ENCODE peak calls at places on chromosome 19, in five cellular contexts. L, D, M, G and E are unnamed samples.

GRCh38 chr19:3670796-3671679 is 29.2 kb downstream of the PIP5K1C start:
- DNase-seq in G (peak), L (no peak), M (no peak), D (no peak), E (no peak)

GRCh38 chr19:18847516-18848463 is 16.0 kb downstream of the UPF1 start:
- DNase-seq in L (no peak), G (peak), M (no peak), D (no peak), E (no peak)

GRCh38 chr19:15378529-15379082 is 981 bp downstream of the AKAP8 start:
- DNase-seq in M (no peak), L (no peak), D (peak), G (no peak), E (peak)

GRCh38 chr19:57026476-57026875 is 93.3 kb upstream of the USP29 start:
- DNase-seq in G (no peak), D (no peak), L (no peak), M (no peak), E (no peak)

GRCh38 chr19:33906578-33907335 is 110.1 kb downstream of the KCTD15 start:
- DNase-seq in D (no peak), L (no peak), G (no peak), M (no peak), E (no peak)

GRCh38 chr19:43532571-43532961 is 422 bp upstream of the ZNF575 start:
- DNase-seq in M (no peak), D (peak), G (no peak), L (peak), E (peak)

GRCh38 chr19:38564981-38565685 is 52.6 kb downstream of the MAP4K1 start:
- DNase-seq in M (no peak), G (no peak), D (no peak), L (no peak), E (no peak)

GRCh38 chr19:10189631-10190425 is 4.9 kb downstream of the DNMT1 start:
- DNase-seq in G (no peak), D (no peak), M (no peak), L (no peak), E (no peak)

GRCh38 chr19:4583961-4584669 is 24.6 kb upstream of the SEMA6B start:
- DNase-seq in G (no peak), D (no peak), M (no peak), L (no peak), E (peak)

GRCh38 chr19:42816901-42817300 is 51.4 kb upstream of the PSG8 start:
- DNase-seq in M (no peak), L (no peak), G (no peak), D (no peak), E (no peak)

GRCh38 chr19:55319786-55320185 is 5.4 kb downstream of the TMEM150B start:
- DNase-seq in D (no peak), M (no peak), L (peak), G (no peak), E (no peak)

GRCh38 chr19:24078688-24079087 is 8.3 kb upstream of the ZNF254 start:
- DNase-seq in D (no peak), G (no peak), M (no peak), L (no peak), E (no peak)

GRCh38 chr19:56839665-56840451 is 668 bp downstream of the PEG3 start:
- DNase-seq in G (peak), D (no peak), M (no peak), L (peak), E (no peak)

GRCh38 chr19:16454519-16454918 is 17.3 kb downstream of the EPS15L1 start:
- DNase-seq in M (no peak), L (no peak), D (no peak), G (no peak), E (no peak)

GRCh38 chr19:45439569-45440258 is 16.0 kb upstream of the ERCC1 start:
- DNase-seq in M (no peak), L (peak), G (peak), D (peak), E (peak)

GRCh38 chr19:43470288-43470687 is 4.9 kb upstream of the LYPD3 start:
- DNase-seq in M (no peak), G (no peak), D (no peak), L (no peak), E (no peak)

GRCh38 chr19:19627442-19627715 is 641 bp downstream of the LPAR2 start:
- DNase-seq in D (no peak), G (no peak), L (no peak), M (no peak), E (no peak)

GRCh38 chr19:8161135-8161646 is 11.8 kb upstream of the FBN3 start:
- DNase-seq in D (peak), L (no peak), M (no peak), G (no peak), E (no peak)

GRCh38 chr19:28878862-28879566 is 333.9 kb downstream of the UQCRFS1 start:
- DNase-seq in D (peak), M (peak), L (peak), G (peak), E (peak)

GRCh38 chr19:8052464-8052859 is at the start of gene CCL25:
- DNase-seq in D (no peak), M (no peak), L (no peak), G (no peak), E (no peak)

GRCh38 chr19:30895946-30896345 is 453.3 kb downstream of the TSHZ3 start:
- DNase-seq in D (no peak), M (no peak), L (no peak), G (no peak), E (no peak)

GRCh38 chr19:18775586-18776287 is 15.4 kb downstream of the COMP start:
- DNase-seq in D (peak), M (no peak), G (no peak), L (no peak), E (no peak)

GRCh38 chr19:14441041-14441938 is 8.2 kb downstream of the PKN1 start:
- DNase-seq in G (no peak), M (no peak), L (no peak), D (no peak), E (no peak)

GRCh38 chr19:13181747-13182388 is 31.7 kb downstream of the IER2 start:
- DNase-seq in L (no peak), M (peak), D (no peak), G (no peak), E (no peak)

GRCh38 chr19:5996102-5996501 is 18.2 kb upstream of the RANBP3 start:
- DNase-seq in D (no peak), M (no peak), L (no peak), G (no peak), E (no peak)

GRCh38 chr19:22144394-22144793 is 52.4 kb downstream of the ZNF676 start:
- DNase-seq in G (no peak), M (no peak), D (peak), L (no peak), E (no peak)

GRCh38 chr19:3243851-3244700 is 19.6 kb downstream of the CELF5 start:
- DNase-seq in G (peak), M (no peak), L (no peak), D (peak), E (peak)

GRCh38 chr19:23541991-23542390 is 145.0 kb downstream of the ZNF675 start:
- DNase-seq in G (no peak), D (no peak), M (no peak), L (no peak), E (no peak)

GRCh38 chr19:51119089-51119488 is 5.6 kb upstream of the SIGLEC9 start:
- DNase-seq in L (no peak), G (no peak), D (no peak), M (no peak), E (no peak)

GRCh38 chr19:38252935-38253691 is 3.1 kb downstream of the PPP1R14A start:
- DNase-seq in M (no peak), D (no peak), G (no peak), L (no peak), E (no peak)

GRCh38 chr19:10408511-10409291 is 5.4 kb upstream of the CDC37 start:
- DNase-seq in G (no peak), D (no peak), L (no peak), M (no peak), E (no peak)

GRCh38 chr19:3372413-3372812 is 6.0 kb downstream of the NFIC start:
- DNase-seq in M (no peak), L (no peak), G (no peak), D (no peak), E (no peak)

GRCh38 chr19:19460258-19460731 is 54.8 kb downstream of the GATAD2A start:
- DNase-seq in M (no peak), L (no peak), D (no peak), G (no peak), E (no peak)

GRCh38 chr19:35945121-35945792 is 9.1 kb downstream of the LRFN3 start:
- DNase-seq in G (no peak), D (no peak), M (no peak), L (no peak), E (no peak)